ENCODE peak calls at places on chromosomes 11 and 22, in nine cellular contexts. H is CD4-positive, alpha-beta T cell; N is lung; S is hepatocyte; Y is astrocyte of the spinal cord; O is GM12864; I is type B pancreatic cell; G is body of pancreas; M is neural crest cell. K is an unnamed sample.

GRCh38 chr11:71189768-71190315 is 62.5 kb downstream of the SHANK2 start:
- DNase-seq in H (no peak), N (no peak), S (no peak), Y (no peak), O (no peak), I (no peak), G (no peak), M (no peak), K (no peak)

GRCh38 chr22:28989035-28989464 is 72.6 kb downstream of the C22orf31 start:
- DNase-seq in H (no peak), N (no peak), S (no peak), Y (no peak), O (no peak), I (no peak), G (no peak), M (no peak), K (no peak)

GRCh38 chr11:79185351-79185750 is 255.5 kb downstream of the TENM4 start:
- DNase-seq in H (no peak), N (no peak), S (no peak), Y (no peak), O (no peak), I (no peak), G (peak), M (no peak), K (no peak)

GRCh38 chr22:43205261-43205691 is 18.3 kb upstream of the TTLL12 start:
- DNase-seq in H (no peak), N (no peak), S (no peak), Y (no peak), O (no peak), I (no peak), G (no peak), M (no peak), K (no peak)

GRCh38 chr11:128492903-128493569 is 94.3 kb downstream of the ETS1 start:
- DNase-seq in H (no peak), N (no peak), S (no peak), Y (no peak), O (no peak), I (no peak), G (no peak), M (no peak), K (no peak)

GRCh38 chr11:68812526-68812925 is 29.2 kb downstream of the CPT1A start:
- DNase-seq in H (no peak), N (no peak), S (no peak), Y (no peak), O (no peak), I (no peak), G (no peak), M (no peak), K (no peak)

GRCh38 chr11:10628506-10629236 is 60.2 kb upstream of the LYVE1 start:
- DNase-seq in H (peak), N (no peak), S (no peak), Y (no peak), O (no peak), I (no peak), G (no peak), M (no peak), K (no peak)

GRCh38 chr11:15101072-15101701 is 13.5 kb upstream of the INSC start:
- DNase-seq in H (peak), N (peak), S (peak), Y (peak), O (no peak), I (no peak), G (peak), M (peak), K (peak)

GRCh38 chr11:11577246-11577855 is 44.5 kb downstream of the GALNT18 start:
- DNase-seq in H (no peak), N (peak), S (no peak), Y (peak), O (no peak), I (peak), G (no peak), M (no peak), K (no peak)

GRCh38 chr11:99327527-99327926 is 306.8 kb downstream of the CNTN5 start:
- DNase-seq in H (no peak), N (no peak), S (no peak), Y (no peak), O (no peak), I (no peak), G (no peak), M (no peak), K (no peak)

GRCh38 chr11:210122-210802 is 2.8 kb downstream of the RIC8A start:
- DNase-seq in H (no peak), N (no peak), S (no peak), Y (peak), O (no peak), I (no peak), G (no peak), M (no peak), K (no peak)

GRCh38 chr22:40709752-40710413 is 30.6 kb downstream of the MCHR1 start:
- DNase-seq in H (no peak), N (no peak), S (peak), Y (no peak), O (no peak), I (no peak), G (no peak), M (no peak), K (no peak)

GRCh38 chr11:95793111-95793510 is 2.8 kb downstream of the CEP57 start:
- DNase-seq in H (no peak), N (no peak), S (no peak), Y (no peak), O (no peak), I (no peak), G (no peak), M (no peak), K (no peak)

GRCh38 chr11:65640483-65641207 is 2.7 kb downstream of the SIPA1 start:
- DNase-seq in H (peak), N (no peak), S (no peak), Y (no peak), O (no peak), I (no peak), G (no peak), M (no peak), K (no peak)

GRCh38 chr22:49797706-49798105 is 30.0 kb downstream of the BRD1 start:
- DNase-seq in H (no peak), N (no peak), S (no peak), Y (no peak), O (no peak), I (no peak), G (no peak), M (no peak), K (no peak)

GRCh38 chr11:92409347-92409746 is 184.7 kb downstream of the FAT3 start:
- DNase-seq in H (no peak), N (no peak), S (no peak), Y (no peak), O (no peak), I (no peak), G (no peak), M (no peak), K (no peak)

GRCh38 chr11:60563553-60564235 is 48.5 kb downstream of the MS4A13 start:
- DNase-seq in H (no peak), N (no peak), S (no peak), Y (no peak), O (peak), I (no peak), G (no peak), M (no peak), K (no peak)

GRCh38 chr11:35343033-35343598 is 76.2 kb downstream of the SLC1A2 start:
- DNase-seq in H (no peak), N (no peak), S (no peak), Y (no peak), O (peak), I (no peak), G (no peak), M (no peak), K (no peak)

GRCh38 chr11:64298966-64299846 is 952 bp upstream of the CATSPERZ start:
- DNase-seq in H (no peak), N (no peak), S (peak), Y (no peak), O (no peak), I (no peak), G (peak), M (no peak), K (no peak)

GRCh38 chr11:72328366-72329224 is 84.6 kb upstream of the PHOX2A start:
- DNase-seq in H (no peak), N (no peak), S (no peak), Y (peak), O (no peak), I (no peak), G (no peak), M (no peak), K (no peak)

GRCh38 chr11:84437129-84438123 is 1151.3 kb upstream of the CCDC90B start:
- DNase-seq in H (no peak), N (no peak), S (peak), Y (no peak), O (peak), I (no peak), G (peak), M (no peak), K (no peak)

GRCh38 chr11:86138958-86139357 is 70.1 kb upstream of the PICALM start:
- DNase-seq in H (no peak), N (no peak), S (no peak), Y (no peak), O (peak), I (no peak), G (no peak), M (no peak), K (no peak)

GRCh38 chr11:66970808-66971442 is 4.2 kb upstream of the C11orf86 start:
- DNase-seq in H (no peak), N (peak), S (peak), Y (peak), O (no peak), I (no peak), G (peak), M (no peak), K (no peak)

GRCh38 chr11:77407613-77408012 is 66.3 kb downstream of the PAK1 start:
- DNase-seq in H (no peak), N (peak), S (peak), Y (peak), O (no peak), I (no peak), G (peak), M (no peak), K (no peak)

GRCh38 chr22:49702068-49702397 is 125.6 kb downstream of the BRD1 start:
- DNase-seq in H (no peak), N (no peak), S (no peak), Y (no peak), O (no peak), I (no peak), G (no peak), M (no peak), K (no peak)

GRCh38 chr11:14373941-14374646 is 15.1 kb upstream of the RRAS2 start:
- DNase-seq in H (no peak), N (no peak), S (no peak), Y (peak), O (no peak), I (no peak), G (peak), M (no peak), K (no peak)

GRCh38 chr11:115422013-115422697 is 82.1 kb downstream of the CADM1 start:
- DNase-seq in H (no peak), N (no peak), S (no peak), Y (no peak), O (no peak), I (no peak), G (no peak), M (no peak), K (no peak)

GRCh38 chr11:131370901-131371790 is 731 bp downstream of the NTM start:
- DNase-seq in H (no peak), N (no peak), S (no peak), Y (no peak), O (no peak), I (no peak), G (no peak), M (no peak), K (no peak)

GRCh38 chr11:64896448-64897022 is 18.1 kb upstream of the EHD1 start:
- DNase-seq in H (no peak), N (no peak), S (no peak), Y (no peak), O (no peak), I (no peak), G (no peak), M (no peak), K (no peak)

GRCh38 chr11:122897606-122898210 is 15.1 kb downstream of the JHY start:
- DNase-seq in H (no peak), N (no peak), S (no peak), Y (peak), O (no peak), I (no peak), G (no peak), M (no peak), K (no peak)

GRCh38 chr11:75487366-75487765 is 38.4 kb downstream of the GDPD5 start:
- DNase-seq in H (no peak), N (no peak), S (no peak), Y (no peak), O (no peak), I (no peak), G (peak), M (no peak), K (no peak)

GRCh38 chr11:65500262-65501004 is 1.6 kb downstream of the MALAT1 start:
- DNase-seq in H (no peak), N (no peak), S (peak), Y (peak), O (no peak), I (no peak), G (peak), M (peak), K (no peak)

DNA sequence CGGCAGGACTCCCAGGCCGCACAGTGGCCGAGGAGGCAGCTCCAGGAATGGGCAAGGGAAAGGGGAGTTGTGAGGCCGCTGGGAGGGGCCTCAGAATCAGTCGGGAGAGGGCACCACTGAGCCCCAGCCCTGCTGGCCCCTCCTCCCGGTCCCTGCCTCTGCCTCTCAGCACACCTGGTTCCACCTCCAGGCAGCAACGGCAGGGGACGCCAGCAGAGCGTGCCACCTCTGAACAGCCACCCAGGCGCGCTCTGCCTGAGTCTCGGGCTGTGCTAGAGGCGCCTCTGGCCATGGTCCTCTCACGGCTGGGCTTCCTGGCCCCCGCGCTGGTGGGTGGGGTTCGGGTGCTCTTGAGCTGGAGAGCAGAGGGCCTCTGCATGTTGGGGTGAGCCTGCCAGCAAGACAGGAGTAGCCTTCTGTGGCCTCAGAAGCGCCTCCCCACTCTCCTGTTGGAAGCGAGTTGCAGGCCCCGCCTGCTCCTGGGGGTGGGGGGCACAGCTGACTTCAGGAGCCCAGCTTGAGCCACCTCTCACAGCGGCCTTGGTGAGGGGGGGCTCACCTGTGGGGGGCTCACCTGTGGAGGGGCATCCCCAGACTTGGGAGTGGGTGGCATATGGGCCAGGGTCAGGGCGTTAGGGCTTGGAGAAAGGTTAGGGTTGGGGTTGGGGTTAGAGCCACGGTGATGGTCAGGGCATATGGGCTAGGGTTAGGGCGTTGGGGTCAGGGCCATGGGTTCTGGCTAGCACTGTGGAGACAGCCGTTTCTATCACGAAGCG is 32.8 kb downstream of the MOB2 start:
- DNase-seq in H (peak), N (peak), S (peak), Y (no peak), O (no peak), I (no peak), G (peak), M (no peak), K (no peak)
- TF ChIP-seq CTCF in H (peak), N (no peak), S (peak), Y (no peak), O (peak), I (no peak), G (peak), M (no peak), K (no peak)

GRCh38 chr11:34105079-34105956 is at the start of gene NAT10:
- DNase-seq in H (peak), N (peak), S (peak), Y (peak), O (peak), I (peak), G (peak), M (peak), K (peak)
- TF ChIP-seq CTCF in H (no peak), N (no peak), S (no peak), Y (peak), O (peak), I (peak), G (peak), M (peak), K (no peak)

GRCh38 chr22:22348127-22348814 is 103.7 kb downstream of the VPREB1 start:
- DNase-seq in H (no peak), N (no peak), S (peak), Y (no peak), O (no peak), I (no peak), G (no peak), M (peak), K (no peak)
- TF ChIP-seq CTCF in H (no peak), N (no peak), S (peak), Y (peak), O (peak), I (peak), G (no peak), M (peak), K (no peak)

GRCh38 chr22:18998998-18999397 is 62.9 kb upstream of the PRODH start:
- DNase-seq in H (no peak), N (no peak), S (no peak), Y (no peak), O (no peak), I (no peak), G (no peak), M (peak), K (no peak)
- TF ChIP-seq CTCF in H (no peak), N (no peak), S (no peak), Y (peak), O (peak), I (peak), G (no peak), M (peak), K (no peak)

DNA sequence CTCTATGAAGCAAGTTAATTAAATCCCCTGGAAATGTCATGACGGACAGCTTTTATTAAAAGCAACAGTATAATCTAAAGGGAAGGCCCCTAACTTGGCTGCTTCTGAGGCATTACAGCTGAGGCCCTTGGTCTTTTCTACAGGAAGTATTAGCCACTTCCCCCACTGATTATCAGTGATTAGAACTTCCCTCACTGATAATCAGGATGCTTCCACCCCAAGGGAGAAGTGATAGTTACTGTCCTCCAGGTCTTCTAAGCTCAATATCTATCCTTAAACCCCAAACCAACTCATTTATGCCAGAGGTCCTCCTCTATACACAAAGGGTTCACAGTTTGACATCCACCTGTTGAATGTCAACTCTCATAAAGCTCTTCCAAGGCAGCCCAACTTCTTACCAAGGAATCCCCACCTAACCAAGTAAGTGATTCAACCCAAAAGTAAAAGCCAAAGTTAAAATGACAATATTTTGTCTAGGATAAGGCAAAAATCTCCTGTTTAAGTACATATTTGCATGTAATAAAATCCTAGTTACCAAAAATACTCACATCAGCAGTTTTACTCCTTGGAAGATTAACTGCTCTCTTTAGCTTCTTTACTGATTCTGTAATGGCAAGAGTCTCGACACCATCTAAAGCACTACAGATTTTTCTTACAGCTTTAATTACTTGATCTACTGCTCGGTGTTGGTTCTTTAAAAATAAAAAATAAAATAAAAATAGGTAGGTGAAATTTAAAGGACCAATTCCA is 58.6 kb upstream of the RPS13 start:
- DNase-seq in H (no peak), N (no peak), S (no peak), Y (no peak), O (no peak), I (no peak), G (no peak), M (no peak), K (no peak)
- TF ChIP-seq CTCF in H (no peak), N (no peak), S (no peak), Y (no peak), O (no peak), I (no peak), G (no peak), M (no peak), K (no peak)

DNA sequence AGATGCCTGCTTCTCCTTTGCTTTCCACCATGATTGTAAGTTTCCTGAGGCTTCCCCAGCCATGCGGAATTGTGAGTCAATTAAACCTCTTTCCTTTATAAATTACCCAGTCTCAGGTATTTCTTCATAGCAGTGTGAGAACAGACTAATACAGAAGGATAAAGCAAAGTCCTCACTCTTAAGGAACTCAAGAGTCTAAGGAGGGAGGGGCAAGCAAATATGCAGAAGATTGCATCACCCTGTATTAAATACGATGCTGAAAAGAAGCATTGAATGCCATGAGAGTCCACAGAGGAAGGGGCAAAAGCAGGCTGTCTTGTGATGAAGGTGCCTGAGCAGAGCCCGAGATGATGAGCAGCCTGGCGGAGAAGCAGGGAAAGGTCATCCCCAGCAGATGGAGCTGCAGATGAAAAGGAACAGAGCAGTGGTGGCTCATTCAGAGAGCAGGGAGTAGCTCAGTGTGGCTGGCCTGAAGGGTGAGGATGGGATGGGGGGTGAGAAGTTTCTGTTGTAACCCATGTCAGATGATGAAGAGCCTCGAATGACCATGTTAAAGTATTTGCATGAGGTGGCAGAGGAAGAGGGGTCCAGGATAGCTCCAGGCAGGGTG is 6.3 kb upstream of the IZUMO1R start:
- DNase-seq in H (no peak), N (no peak), S (no peak), Y (no peak), O (no peak), I (no peak), G (no peak), M (no peak), K (no peak)
- TF ChIP-seq CTCF in H (no peak), N (no peak), S (no peak), Y (no peak), O (no peak), I (no peak), G (no peak), M (no peak), K (no peak)

DNA sequence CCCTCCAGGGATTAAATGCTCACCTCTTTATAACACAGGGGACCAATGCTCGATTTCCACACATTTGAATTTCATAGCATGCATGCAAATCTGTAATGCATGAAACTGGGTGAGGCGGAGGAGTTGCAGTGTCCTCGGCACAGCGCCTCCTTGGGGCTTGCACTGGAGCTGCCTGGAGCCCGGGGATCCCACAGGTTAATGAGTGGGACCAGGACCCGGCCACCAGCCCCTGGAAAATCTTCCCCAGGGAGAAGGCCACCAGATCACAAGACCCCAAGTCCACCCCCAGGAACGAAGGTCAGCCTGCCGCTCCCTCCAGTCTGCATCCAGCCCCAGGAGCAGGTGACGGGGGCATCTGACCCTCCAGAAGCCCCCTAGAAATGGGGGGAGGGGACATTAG is 119.1 kb downstream of the MN1 start:
- DNase-seq in H (no peak), N (no peak), S (no peak), Y (no peak), O (no peak), I (no peak), G (no peak), M (peak), K (no peak)
- TF ChIP-seq CTCF in H (no peak), N (no peak), S (peak), Y (peak), O (peak), I (peak), G (no peak), M (peak), K (peak)

GRCh38 chr22:45103756-45104155 is 60.0 kb upstream of the NUP50 start:
- DNase-seq in H (no peak), N (no peak), S (no peak), Y (no peak), O (no peak), I (no peak), G (no peak), M (no peak), K (no peak)
- TF ChIP-seq CTCF in H (no peak), N (no peak), S (no peak), Y (peak), O (no peak), I (peak), G (no peak), M (no peak), K (no peak)

GRCh38 chr11:26480041-26480440 is 92.0 kb downstream of the MUC15 start:
- DNase-seq in H (no peak), N (no peak), S (no peak), Y (no peak), O (no peak), I (no peak), G (no peak), M (no peak), K (no peak)
- TF ChIP-seq CTCF in H (no peak), N (no peak), S (no peak), Y (no peak), O (no peak), I (no peak), G (no peak), M (no peak), K (no peak)

GRCh38 chr11:83219095-83219494 is 25.6 kb downstream of the ANKRD42 start:
- DNase-seq in H (no peak), N (no peak), S (peak), Y (no peak), O (no peak), I (no peak), G (no peak), M (no peak), K (no peak)
- TF ChIP-seq CTCF in H (no peak), N (no peak), S (peak), Y (peak), O (peak), I (peak), G (peak), M (peak), K (peak)